ENCODE peak calls at places on chromosomes 13 and 19, in eight cellular contexts. I is transverse colon, C is uterus, D is gastrocnemius medialis, W is body of pancreas, G is suprapubic skin, T is HepG2, O is stomach. U is an unnamed sample.

GRCh38 chr19:17680235-17680722 is 7.9 kb downstream of the UNC13A start:
- DNase-seq in I (peak; percentile 26), C (peak; percentile 56), D (peak; percentile 25), W (peak; percentile 60), G (no peak), T (no peak), O (peak; percentile 57), U (peak; percentile 92)

GRCh38 chr19:788821-789472 is 8.3 kb upstream of the PTBP1 start:
- DNase-seq in I (no peak), C (no peak), D (no peak), W (no peak), G (no peak), T (peak; percentile 52), O (no peak), U (peak; percentile 92)

GRCh38 chr13:48876289-48876688 is 99.4 kb upstream of the FNDC3A start:
- DNase-seq in I (no peak), C (no peak), D (no peak), W (no peak), G (no peak), T (no peak), O (no peak), U (no peak)

GRCh38 chr19:33804021-33804799 is 7.5 kb downstream of the KCTD15 start:
- DNase-seq in I (peak; percentile 94), C (peak; percentile 81), D (no peak), W (peak; percentile 97), G (no peak), T (peak; percentile 94), O (peak; percentile 95), U (no peak)

GRCh38 chr19:34365463-34366401 is 736 bp downstream of the GPI start:
- DNase-seq in I (peak; percentile 56), C (peak; percentile 35), D (no peak), W (peak; percentile 68), G (no peak), T (no peak), O (peak; percentile 66), U (no peak)

GRCh38 chr13:114225610-114226009 is 9.1 kb upstream of the CDC16 start:
- DNase-seq in I (no peak), C (no peak), D (no peak), W (no peak), G (no peak), T (no peak), O (no peak), U (no peak)

GRCh38 chr13:59865398-59865797 is 298.3 kb downstream of the DIAPH3 start:
- DNase-seq in I (no peak), C (no peak), D (no peak), W (no peak), G (no peak), T (no peak), O (no peak), U (no peak)

GRCh38 chr19:51387924-51388389 is at the start of gene LIM2:
- DNase-seq in I (no peak), C (no peak), D (no peak), W (no peak), G (no peak), T (peak; percentile 59), O (no peak), U (no peak)

GRCh38 chr19:11088508-11089253 is 582 bp upstream of the LDLR start:
- DNase-seq in I (no peak), C (no peak), D (no peak), W (peak; percentile 57), G (no peak), T (peak; percentile 81), O (no peak), U (peak; percentile 62)

GRCh38 chr13:74288361-74288911 is 154.2 kb upstream of the KLF12 start:
- DNase-seq in I (peak; percentile 49), C (no peak), D (peak; percentile 16), W (peak; percentile 30), G (no peak), T (no peak), O (peak; percentile 33), U (no peak)

GRCh38 chr19:51783373-51783772 is 11.6 kb upstream of the FPR3 start:
- DNase-seq in I (no peak), C (no peak), D (no peak), W (no peak), G (no peak), T (peak; percentile 23), O (no peak), U (no peak)

GRCh38 chr13:33075996-33076395 is 59.8 kb downstream of the KL start:
- DNase-seq in I (no peak), C (no peak), D (no peak), W (no peak), G (no peak), T (no peak), O (no peak), U (no peak)

GRCh38 chr19:339262-339887 is 5.2 kb downstream of the MIER2 start:
- DNase-seq in I (no peak), C (no peak), D (no peak), W (no peak), G (no peak), T (no peak), O (no peak), U (no peak)

GRCh38 chr13:89165685-89166084 is 1494.5 kb downstream of the SLITRK5 start:
- DNase-seq in I (no peak), C (no peak), D (no peak), W (no peak), G (no peak), T (no peak), O (no peak), U (no peak)

GRCh38 chr19:45151821-45152503 is 8.8 kb downstream of the NKPD1 start:
- DNase-seq in I (no peak), C (no peak), D (no peak), W (no peak), G (no peak), T (no peak), O (no peak), U (no peak)

DNA sequence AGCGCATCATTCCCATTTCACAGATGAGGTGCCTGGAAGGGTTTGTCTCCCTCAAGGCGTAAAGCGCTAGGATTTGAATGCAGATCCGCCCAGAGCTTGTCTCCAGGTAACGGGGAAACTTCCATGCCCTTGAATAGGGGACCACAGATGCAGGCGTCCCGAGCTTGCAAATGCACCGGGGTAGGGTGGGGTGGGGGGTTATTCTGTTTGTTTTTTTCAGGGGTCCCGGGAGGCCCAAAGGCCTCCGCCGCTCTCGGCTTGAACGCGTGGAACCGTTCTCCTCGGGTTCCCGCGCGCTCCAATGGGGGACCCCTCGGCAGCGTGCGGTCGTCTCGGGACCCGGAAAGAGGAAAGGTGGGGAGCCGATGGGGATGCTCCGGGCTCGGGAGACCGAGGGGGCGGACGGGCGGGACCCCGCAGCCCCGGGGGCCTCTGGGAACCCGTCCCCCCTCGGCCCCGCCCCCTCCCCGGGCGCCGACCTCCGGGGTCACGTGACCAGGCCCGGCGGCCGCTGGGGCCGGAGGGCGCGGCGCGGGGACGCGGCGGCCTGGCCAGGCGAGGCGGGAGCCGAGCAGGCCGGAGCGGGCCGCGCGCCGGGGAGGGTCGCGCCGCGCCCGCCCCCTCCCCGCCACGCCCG is at the start of gene PKN1:
- DNase-seq in I (peak; percentile 59), C (peak; percentile 66), D (no peak), W (peak; percentile 65), G (no peak), T (no peak), O (peak; percentile 57), U (no peak)
- TF ChIP-seq POLR2A in I (no peak), C (no peak), D (no peak), W (no peak), G (no peak), T (no peak), O (no peak), U (no peak)

GRCh38 chr19:3275068-3275582 is 50.7 kb downstream of the CELF5 start:
- DNase-seq in I (no peak), C (no peak), D (no peak), W (peak; percentile 40), G (no peak), T (peak; percentile 65), O (no peak), U (no peak)
- H3K4me3 ChIP-seq in I (no peak overlapping the region), C (no peak overlapping the region), D (no peak overlapping the region), W (no peak overlapping the region), G (peak overlapping the region; percentile 34), T (peak overlapping the region; percentile 16), O (peak overlapping the region; percentile 41), U (no peak overlapping the region)

DNA sequence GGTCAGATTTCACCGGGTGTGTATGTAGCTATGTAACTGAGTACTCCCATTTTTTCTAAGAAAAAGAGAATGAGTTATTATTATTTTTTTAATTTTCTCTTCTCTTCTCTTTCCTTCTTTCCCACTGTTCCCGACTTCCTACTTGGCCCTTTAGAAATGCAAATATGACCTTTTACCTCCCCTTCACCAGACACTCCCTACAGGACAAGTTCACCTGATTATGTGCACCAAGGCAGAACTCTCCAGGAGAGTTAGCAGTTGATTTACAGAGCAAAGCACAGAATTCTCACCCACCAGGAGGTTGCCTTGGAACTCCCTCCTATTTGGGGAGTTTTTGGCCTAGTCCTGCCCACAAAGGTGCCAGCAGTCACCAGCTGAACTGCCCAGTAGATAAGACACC is 49.5 kb upstream of the GPR12 start:
- DNase-seq in I (no peak), C (no peak), D (no peak), W (no peak), G (no peak), T (no peak), O (no peak), U (no peak)
- TF ChIP-seq POLR2A in I (no peak), C (no peak), D (no peak), W (no peak), G (no peak), T (no peak), O (no peak), U (no peak)

DNA sequence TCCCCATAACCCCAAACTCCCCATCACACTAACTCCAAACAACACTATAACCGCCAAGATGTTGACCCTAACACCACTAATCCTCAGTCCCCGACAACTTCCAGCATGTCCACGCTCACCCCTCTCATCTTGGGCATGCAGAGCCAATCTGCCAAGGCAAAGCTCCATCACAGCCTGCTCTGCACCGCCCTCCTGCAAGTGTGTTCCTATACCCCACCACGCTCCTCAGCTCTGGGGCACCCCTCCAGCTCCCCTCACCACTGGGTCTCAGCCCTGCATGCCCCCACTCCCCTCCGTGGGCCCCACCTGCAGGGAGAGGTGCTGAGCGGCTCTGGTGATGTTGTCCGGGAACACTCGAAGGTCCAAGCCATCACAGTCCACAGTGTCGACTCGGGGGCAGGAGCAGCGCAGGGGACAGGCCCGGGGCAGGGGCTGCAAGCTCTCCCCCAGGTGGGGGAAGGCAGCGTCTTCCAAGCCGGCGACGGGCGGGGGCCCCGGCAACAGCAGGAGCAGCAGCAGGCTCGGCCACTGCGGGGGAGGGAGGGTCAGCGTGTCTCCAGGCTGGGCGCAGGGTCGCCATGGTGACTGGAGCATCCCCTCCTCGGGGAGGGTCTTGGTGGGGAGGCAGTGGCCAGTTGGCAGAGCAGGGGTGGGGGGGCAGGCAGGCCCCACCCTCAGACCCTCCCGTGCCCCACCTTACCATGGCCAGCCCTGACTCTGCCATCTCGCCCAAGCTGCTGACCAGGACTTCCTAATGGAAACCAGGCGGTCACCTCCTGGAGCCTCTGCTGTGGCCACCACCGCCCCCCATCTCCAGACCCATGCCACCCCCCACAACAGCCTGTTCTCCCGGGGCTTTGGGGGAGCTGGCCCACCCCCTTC is 497 bp downstream of the PODNL1 start:
- DNase-seq in I (no peak), C (no peak), D (no peak), W (no peak), G (no peak), T (no peak), O (no peak), U (no peak)
- H3K4me3 ChIP-seq in I (no peak overlapping the region), C (no peak overlapping the region), D (no peak overlapping the region), W (no peak overlapping the region), G (peak overlapping the region; percentile 33), T (no peak overlapping the region), O (peak overlapping the region; percentile 9), U (no peak overlapping the region)